ENCODE peak calls at places on chromosomes 4 and X, in eight cellular contexts. H, P, K, X, G, U, J and F are unnamed samples.

GRCh38 chrX:20969565-20969964 is 404.7 kb upstream of the CNKSR2 start:
- DNase-seq in G (no peak), U (no peak), H (no peak), J (no peak), K (no peak), X (no peak), P (no peak), F (no peak)

GRCh38 chr4:165709526-165709925 is 163.5 kb upstream of the TLL1 start:
- DNase-seq in G (peak), H (no peak), K (no peak), P (no peak), J (no peak), X (no peak), U (no peak), F (no peak)

GRCh38 chr4:142030010-142030409 is 393.6 kb downstream of the IL15 start:
- DNase-seq in J (no peak), G (no peak), H (no peak), U (no peak), P (no peak), K (no peak), X (no peak), F (no peak)

GRCh38 chr4:47315346-47315745 is 148.2 kb downstream of the COMMD8 start:
- DNase-seq in J (no peak), K (no peak), U (no peak), X (no peak), H (no peak), P (peak), G (peak), F (peak)

GRCh38 chr4:146577111-146577510 is 55.4 kb upstream of the SLC10A7 start:
- DNase-seq in P (peak), U (no peak), K (no peak), H (peak), J (no peak), X (no peak), G (peak), F (peak)

GRCh38 chrX:45801554-45801953 is 600.9 kb upstream of the DIPK2B start:
- DNase-seq in K (no peak), G (peak), X (no peak), H (no peak), U (no peak), P (peak), J (no peak), F (peak)

GRCh38 chrX:11724122-11725017 is 33.7 kb upstream of the MSL3 start:
- DNase-seq in H (peak), U (no peak), P (peak), K (no peak), J (no peak), X (no peak), G (peak), F (peak)

GRCh38 chr4:57113870-57114269 is 3.7 kb upstream of the IGFBP7 start:
- DNase-seq in J (no peak), K (no peak), X (no peak), H (no peak), U (no peak), P (no peak), G (no peak), F (no peak)

GRCh38 chrX:130080791-130081367 is 29.4 kb downstream of the ELF4 start:
- DNase-seq in H (no peak), P (no peak), K (no peak), X (no peak), U (no peak), J (no peak), G (no peak), F (no peak)

GRCh38 chr4:29278580-29278979 is 1441.6 kb upstream of the PCDH7 start:
- DNase-seq in U (no peak), K (no peak), H (no peak), X (no peak), G (peak), P (peak), J (no peak), F (peak)
- H3K4me3 ChIP-seq in U (no peak), K (no peak), H (no peak), X (no peak), G (no peak), P (no peak), J (no peak), F (no peak)

GRCh38 chr4:33737721-33738120 is 2506.6 kb downstream of the ARAP2 start:
- DNase-seq in U (no peak), G (no peak), J (no peak), P (no peak), H (no peak), K (no peak), X (no peak), F (no peak)

GRCh38 chr4:33739886-33740285 is 2504.4 kb downstream of the ARAP2 start:
- DNase-seq in P (no peak), U (no peak), G (no peak), K (no peak), X (no peak), H (no peak), J (no peak), F (no peak)
- H3K4me3 ChIP-seq in P (no peak), U (no peak), G (no peak), K (no peak), X (no peak), H (no peak), J (no peak), F (no peak)

DNA sequence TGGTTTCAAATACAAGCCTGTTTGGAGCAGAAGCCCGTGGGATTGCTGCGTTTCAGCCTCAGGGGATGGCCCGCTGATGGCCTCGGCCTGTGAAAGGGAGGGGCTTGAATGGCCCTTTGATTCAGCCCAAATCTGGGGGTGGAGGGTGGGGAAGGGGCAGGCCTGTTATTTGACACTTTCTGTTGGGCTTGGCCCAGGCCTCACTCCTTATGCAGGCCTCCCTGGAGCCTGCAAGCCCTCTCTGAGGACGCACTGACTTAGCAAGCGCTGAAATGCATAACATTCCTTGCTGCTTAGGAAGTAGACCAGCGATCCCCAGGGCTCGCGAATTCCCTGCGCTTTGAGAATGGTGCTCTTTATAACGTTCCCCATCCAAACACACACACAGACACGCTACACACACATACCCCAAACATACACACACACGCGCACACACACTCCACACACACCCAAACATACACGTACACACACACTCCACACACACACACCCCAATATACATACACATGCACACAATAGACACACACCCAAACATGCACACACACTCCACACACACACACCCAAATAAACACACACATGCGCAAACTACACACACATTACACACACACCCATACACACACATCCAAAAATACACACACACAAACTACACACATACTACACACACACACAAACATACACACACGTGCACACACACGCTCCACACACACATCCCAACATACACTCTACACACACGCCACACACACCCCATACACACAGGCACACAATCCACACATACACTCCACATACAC is 29.6 kb downstream of the TLR10 start:
- DNase-seq in U (peak), K (peak), J (no peak), H (peak), G (peak), X (peak), P (peak), F (peak)
- H3K4me3 ChIP-seq in U (peak), K (peak), J (no peak), H (no peak), G (no peak), X (no peak), P (no peak), F (peak)

GRCh38 chrX:38560776-38561125 is 591 bp upstream of the TSPAN7 start:
- DNase-seq in G (no peak), J (no peak), X (peak), H (no peak), U (no peak), P (no peak), K (no peak), F (no peak)
- H3K4me3 ChIP-seq in G (peak), J (peak), X (peak), H (peak), U (peak), P (no peak), K (peak), F (peak)

GRCh38 chr4:37891221-37892159 is 606 bp downstream of the TBC1D1 start:
- DNase-seq in P (peak), J (peak), H (no peak), X (peak), U (peak), G (peak), K (no peak), F (peak)

GRCh38 chr4:37890501-37891220 is at the start of gene TBC1D1:
- DNase-seq in U (peak), H (no peak), X (peak), K (no peak), P (no peak), G (no peak), J (peak), F (no peak)

GRCh38 chr4:37893164-37893563 is 2.3 kb downstream of the TBC1D1 start:
- DNase-seq in K (no peak), P (no peak), G (no peak), X (no peak), J (no peak), H (no peak), U (no peak), F (no peak)

GRCh38 chr4:37892641-37893040 is 1.8 kb downstream of the TBC1D1 start:
- DNase-seq in P (no peak), K (no peak), J (peak), H (no peak), U (no peak), G (no peak), X (no peak), F (no peak)

GRCh38 chr4:37889849-37890500 is 909 bp upstream of the TBC1D1 start:
- DNase-seq in P (no peak), K (no peak), H (no peak), J (no peak), U (peak), G (no peak), X (peak), F (peak)
- H3K4me3 ChIP-seq in P (peak), K (peak), H (no peak), J (peak), U (peak), G (peak), X (peak), F (peak)

GRCh38 chr4:116122131-116122530 is 963.2 kb downstream of the TRAM1L1 start:
- DNase-seq in P (peak), U (no peak), K (no peak), J (no peak), X (no peak), G (peak), H (no peak), F (no peak)

DNA sequence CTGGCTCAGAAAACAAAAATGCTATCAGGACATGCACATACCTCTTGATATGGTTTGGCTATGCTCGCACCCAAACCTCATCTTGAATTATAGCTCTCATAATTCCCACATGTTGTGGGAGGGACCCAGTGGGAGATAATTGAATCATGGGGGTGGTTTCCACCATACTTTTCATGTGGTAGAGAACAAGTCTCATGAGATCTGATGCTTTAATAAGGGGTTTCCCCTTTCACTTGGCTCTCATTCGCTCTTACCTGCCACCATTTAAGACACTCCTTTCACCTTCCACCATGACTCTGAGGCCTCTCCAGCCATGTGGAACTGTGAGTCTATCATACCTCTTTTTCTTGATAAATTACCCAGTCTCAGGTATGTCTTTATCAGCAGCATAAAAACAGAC is 958.6 kb downstream of the TRAM1L1 start:
- DNase-seq in X (no peak), U (no peak), H (no peak), J (no peak), G (no peak), P (no peak), K (no peak), F (no peak)
- H3K4me3 ChIP-seq in X (no peak), U (no peak), H (no peak), J (no peak), G (no peak), P (no peak), K (no peak), F (no peak)

DNA sequence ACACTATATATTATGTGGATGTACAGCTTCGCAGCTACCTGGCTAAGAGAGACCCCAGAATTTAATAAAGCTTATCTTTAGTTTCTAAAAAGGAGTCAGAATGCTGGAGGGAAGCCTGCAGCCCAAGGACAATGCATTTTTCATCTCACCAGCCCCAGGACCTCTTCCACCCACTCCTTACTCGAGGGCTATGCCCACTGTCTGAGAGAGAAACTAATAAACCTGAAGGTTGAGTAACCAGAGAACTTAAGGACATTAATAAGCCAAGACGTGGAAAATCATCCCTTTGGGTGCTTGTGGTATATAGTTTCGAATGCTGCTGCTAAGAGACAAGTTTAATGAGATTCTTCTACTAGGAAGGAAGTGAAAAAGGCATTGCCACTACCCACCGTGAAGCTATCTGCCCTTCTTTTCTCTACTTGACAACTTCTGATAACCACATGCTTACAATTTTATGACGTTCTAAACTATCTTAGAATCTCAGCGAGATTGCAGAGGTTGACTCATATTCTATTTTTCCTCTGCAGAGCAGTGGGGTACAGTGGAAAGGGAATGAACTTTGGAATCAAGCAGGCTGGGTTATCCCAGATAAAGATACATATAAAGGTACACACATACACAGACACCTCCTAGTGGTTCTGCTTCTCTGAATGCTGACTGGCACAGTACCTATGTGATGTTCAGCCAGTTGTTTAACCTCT is 3.3 kb downstream of the RELL1 start:
- DNase-seq in U (no peak), H (no peak), J (no peak), X (no peak), K (no peak), G (peak), P (no peak), F (no peak)
- H3K4me3 ChIP-seq in U (no peak), H (no peak), J (no peak), X (no peak), K (no peak), G (no peak), P (no peak), F (no peak)